ENCODE peak calls at places on chromosomes 11 and 22, in nine cellular contexts. One of them, this sample, is unnamed.

GRCh38 chr11:12838463-12839120 is 164.4 kb downstream of the TEAD1 start:
- DNase-seq in kidney epithelial cell: no peak
- DNase-seq in HTR-8/SVneo: no peak
- DNase-seq in mucosa of gallbladder: no peak
- DNase-seq in ELR: no peak
- DNase-seq in nephron progenitor cell: no peak
- DNase-seq in NCI-H1436: no peak
- DNase-seq in NCI-H510A treated with DMSO at 0.1 percent for 48 hours: no peak
- DNase-seq in activated T-helper 1 cell treated with Interleukin-2 at 50 U/mL for 16 hours: no peak
- DNase-seq in this sample: peak

GRCh38 chr11:19881185-19881584 is 168.5 kb downstream of the NAV2 start:
- DNase-seq in NCI-H1436: no peak
- DNase-seq in activated T-helper 1 cell treated with Interleukin-2 at 50 U/mL for 16 hours: no peak
- DNase-seq in HTR-8/SVneo: no peak
- DNase-seq in NCI-H510A treated with DMSO at 0.1 percent for 48 hours: no peak
- DNase-seq in ELR: no peak
- DNase-seq in kidney epithelial cell: no peak
- DNase-seq in nephron progenitor cell: no peak
- DNase-seq in mucosa of gallbladder: no peak
- DNase-seq in this sample: no peak

GRCh38 chr11:102026217-102026616 is 21.0 kb upstream of the CFAP300 start:
- DNase-seq in nephron progenitor cell: no peak
- DNase-seq in ELR: no peak
- DNase-seq in HTR-8/SVneo: no peak
- DNase-seq in kidney epithelial cell: no peak
- DNase-seq in NCI-H510A treated with DMSO at 0.1 percent for 48 hours: no peak
- DNase-seq in mucosa of gallbladder: no peak
- DNase-seq in NCI-H1436: no peak
- DNase-seq in activated T-helper 1 cell treated with Interleukin-2 at 50 U/mL for 16 hours: no peak
- DNase-seq in this sample: no peak

GRCh38 chr11:1553808-1554594 is 18.1 kb downstream of the DUSP8 start:
- DNase-seq in kidney epithelial cell: no peak
- DNase-seq in NCI-H1436: no peak
- DNase-seq in activated T-helper 1 cell treated with Interleukin-2 at 50 U/mL for 16 hours: no peak
- DNase-seq in NCI-H510A treated with DMSO at 0.1 percent for 48 hours: peak
- DNase-seq in ELR: no peak
- DNase-seq in mucosa of gallbladder: peak
- DNase-seq in HTR-8/SVneo: no peak
- DNase-seq in nephron progenitor cell: no peak
- DNase-seq in this sample: no peak

GRCh38 chr22:24698266-24698926 is 76.1 kb downstream of the PIWIL3 start:
- DNase-seq in nephron progenitor cell: no peak
- DNase-seq in activated T-helper 1 cell treated with Interleukin-2 at 50 U/mL for 16 hours: no peak
- DNase-seq in NCI-H510A treated with DMSO at 0.1 percent for 48 hours: no peak
- DNase-seq in NCI-H1436: no peak
- DNase-seq in kidney epithelial cell: no peak
- DNase-seq in HTR-8/SVneo: no peak
- DNase-seq in ELR: no peak
- DNase-seq in mucosa of gallbladder: no peak
- DNase-seq in this sample: no peak

GRCh38 chr22:49426618-49427266 is 400.9 kb downstream of the BRD1 start:
- DNase-seq in ELR: no peak
- DNase-seq in nephron progenitor cell: no peak
- DNase-seq in NCI-H1436: no peak
- DNase-seq in activated T-helper 1 cell treated with Interleukin-2 at 50 U/mL for 16 hours: no peak
- DNase-seq in kidney epithelial cell: no peak
- DNase-seq in NCI-H510A treated with DMSO at 0.1 percent for 48 hours: no peak
- DNase-seq in mucosa of gallbladder: no peak
- DNase-seq in HTR-8/SVneo: no peak
- DNase-seq in this sample: no peak

GRCh38 chr11:125036933-125037332 is 26.2 kb upstream of the SLC37A2 start:
- DNase-seq in NCI-H1436: no peak
- DNase-seq in mucosa of gallbladder: no peak
- DNase-seq in NCI-H510A treated with DMSO at 0.1 percent for 48 hours: no peak
- DNase-seq in ELR: peak
- DNase-seq in activated T-helper 1 cell treated with Interleukin-2 at 50 U/mL for 16 hours: no peak
- DNase-seq in HTR-8/SVneo: no peak
- DNase-seq in nephron progenitor cell: no peak
- DNase-seq in kidney epithelial cell: peak
- DNase-seq in this sample: peak

GRCh38 chr22:49607821-49608220 is 219.9 kb downstream of the BRD1 start:
- DNase-seq in nephron progenitor cell: no peak
- DNase-seq in kidney epithelial cell: no peak
- DNase-seq in activated T-helper 1 cell treated with Interleukin-2 at 50 U/mL for 16 hours: no peak
- DNase-seq in NCI-H510A treated with DMSO at 0.1 percent for 48 hours: no peak
- DNase-seq in mucosa of gallbladder: no peak
- DNase-seq in NCI-H1436: no peak
- DNase-seq in ELR: no peak
- DNase-seq in HTR-8/SVneo: no peak
- DNase-seq in this sample: no peak

GRCh38 chr11:80944758-80945157 is 1503.9 kb upstream of the TENM4 start:
- DNase-seq in NCI-H1436: no peak
- DNase-seq in activated T-helper 1 cell treated with Interleukin-2 at 50 U/mL for 16 hours: no peak
- DNase-seq in nephron progenitor cell: no peak
- DNase-seq in NCI-H510A treated with DMSO at 0.1 percent for 48 hours: no peak
- DNase-seq in ELR: no peak
- DNase-seq in kidney epithelial cell: no peak
- DNase-seq in HTR-8/SVneo: no peak
- DNase-seq in mucosa of gallbladder: no peak
- DNase-seq in this sample: no peak

This sample was measured in AG10803.